ENCODE peak calls at places on chromosomes 6 and 20, in five cellular contexts. One of them, this sample, is unnamed.

GRCh38 chr20:10551732-10552724 is 116.9 kb downstream of the SLX4IP start:
- DNase-seq in kidney tubule cell: no peak
- DNase-seq in C1 segment of cervical spinal cord: no peak
- DNase-seq in GM12878: no peak
- DNase-seq in caudate nucleus: no peak
- DNase-seq in this sample: no peak

GRCh38 chr6:151291145-151292055 is 51.6 kb downstream of the AKAP12 start:
- DNase-seq in kidney tubule cell: peak
- DNase-seq in C1 segment of cervical spinal cord: no peak
- DNase-seq in GM12878: no peak
- DNase-seq in caudate nucleus: no peak
- DNase-seq in this sample: no peak

GRCh38 chr6:6890400-6890858 is 217.3 kb upstream of the RREB1 start:
- DNase-seq in kidney tubule cell: no peak
- DNase-seq in C1 segment of cervical spinal cord: no peak
- DNase-seq in GM12878: no peak
- DNase-seq in caudate nucleus: no peak
- DNase-seq in this sample: no peak

GRCh38 chr6:159463440-159463839 is 229.6 kb downstream of the SOD2 start:
- DNase-seq in kidney tubule cell: no peak
- DNase-seq in C1 segment of cervical spinal cord: no peak
- DNase-seq in GM12878: no peak
- DNase-seq in caudate nucleus: no peak
- DNase-seq in this sample: no peak

GRCh38 chr6:4676016-4676415 is 100.2 kb upstream of the CDYL start:
- DNase-seq in kidney tubule cell: no peak
- DNase-seq in C1 segment of cervical spinal cord: no peak
- DNase-seq in GM12878: no peak
- DNase-seq in caudate nucleus: no peak
- DNase-seq in this sample: no peak

GRCh38 chr6:93721386-93722048 is 302.2 kb upstream of the EPHA7 start:
- DNase-seq in kidney tubule cell: peak
- DNase-seq in C1 segment of cervical spinal cord: peak
- DNase-seq in GM12878: no peak
- DNase-seq in caudate nucleus: no peak
- DNase-seq in this sample: no peak

GRCh38 chr6:26183581-26184408 is 96.6 kb downstream of the HFE start:
- DNase-seq in kidney tubule cell: peak
- DNase-seq in C1 segment of cervical spinal cord: peak
- DNase-seq in GM12878: peak
- DNase-seq in caudate nucleus: no peak
- DNase-seq in this sample: peak

GRCh38 chr20:38806855-38807655 is 1.6 kb downstream of the PPP1R16B start:
- DNase-seq in kidney tubule cell: no peak
- DNase-seq in C1 segment of cervical spinal cord: peak
- DNase-seq in GM12878: no peak
- DNase-seq in caudate nucleus: no peak
- DNase-seq in this sample: peak

GRCh38 chr6:134830194-134830593 is 119.7 kb downstream of the ALDH8A1 start:
- DNase-seq in kidney tubule cell: peak
- DNase-seq in C1 segment of cervical spinal cord: no peak
- DNase-seq in GM12878: no peak
- DNase-seq in caudate nucleus: no peak
- DNase-seq in this sample: no peak

GRCh38 chr6:41439524-41440418 is 104.4 kb downstream of the NCR2 start:
- DNase-seq in kidney tubule cell: no peak
- DNase-seq in C1 segment of cervical spinal cord: no peak
- DNase-seq in GM12878: peak
- DNase-seq in caudate nucleus: no peak
- DNase-seq in this sample: no peak